ENCODE peak calls at places on chromosomes 13 and 19, in ten cellular contexts. O, S, H, L, J, K, T, W, E and P are unnamed samples.

GRCh38 chr19:7614859-7615741 is 14.2 kb downstream of the XAB2 start:
- DNase-seq in T (no peak), L (no peak), S (no peak), W (no peak), J (no peak), O (no peak), K (no peak), E (no peak), H (no peak), P (no peak)

GRCh38 chr13:108948269-108948671 is 318.9 kb downstream of the MYO16 start:
- DNase-seq in T (no peak), W (no peak), L (no peak), S (no peak), J (no peak), H (no peak), O (no peak), K (peak; percentile 81), E (no peak), P (peak; percentile 13)

GRCh38 chr13:32984857-32985626 is 31.2 kb upstream of the KL start:
- DNase-seq in W (no peak), T (no peak), E (no peak), O (no peak), K (peak; percentile 84), H (peak; percentile 89), L (no peak), S (peak; percentile 7), J (no peak), P (peak; percentile 95)

GRCh38 chr13:40153516-40153915 is 498.1 kb downstream of the COG6 start:
- DNase-seq in W (no peak), S (no peak), H (no peak), L (no peak), E (no peak), T (no peak), J (no peak), O (no peak), K (no peak), P (no peak)

GRCh38 chr19:53463263-53463662 is 4.3 kb upstream of the ZNF813 start:
- DNase-seq in K (no peak), S (no peak), W (peak; percentile 12), J (peak; percentile 6), H (no peak), E (no peak), L (no peak), T (peak; percentile 71), O (peak; percentile 41), P (peak; percentile 19)

GRCh38 chr19:31351212-31352193 is 2.3 kb upstream of the TSHZ3 start:
- DNase-seq in S (peak; percentile 69), J (no peak), K (peak; percentile 54), L (no peak), O (peak; percentile 44), E (no peak), H (peak; percentile 29), W (peak; percentile 48), T (peak; percentile 51), P (no peak)

GRCh38 chr19:2049741-2050348 is 1.2 kb downstream of the MKNK2 start:
- DNase-seq in J (peak; percentile 71), L (peak; percentile 79), H (peak; percentile 84), K (peak; percentile 51), O (peak; percentile 83), S (peak; percentile 75), W (peak; percentile 54), T (peak; percentile 81), E (peak; percentile 42), P (peak; percentile 80)

GRCh38 chr13:37326319-37326718 is 220.9 kb upstream of the CSNK1A1L start:
- DNase-seq in S (peak; percentile 48), W (no peak), H (no peak), L (no peak), E (no peak), T (no peak), J (no peak), O (no peak), K (no peak), P (no peak)

GRCh38 chr13:60351326-60351725 is 45.7 kb upstream of the TDRD3 start:
- DNase-seq in S (peak; percentile 88), L (no peak), O (no peak), E (no peak), W (no peak), K (peak; percentile 19), H (peak; percentile 64), J (no peak), T (no peak), P (peak; percentile 94)

GRCh38 chr19:33734913-33735312 is 61.8 kb upstream of the KCTD15 start:
- DNase-seq in O (no peak), S (no peak), J (no peak), K (no peak), H (no peak), T (no peak), W (no peak), E (no peak), L (no peak), P (no peak)

GRCh38 chr13:79549355-79550106 is 68.6 kb downstream of the NDFIP2 start:
- DNase-seq in W (no peak), E (no peak), L (no peak), K (no peak), T (no peak), O (no peak), J (no peak), H (no peak), S (peak; percentile 20), P (no peak)

GRCh38 chr19:11033251-11033650 is 56.0 kb upstream of the LDLR start:
- DNase-seq in L (no peak), T (no peak), H (no peak), K (no peak), E (no peak), S (no peak), O (no peak), W (no peak), J (no peak), P (no peak)

GRCh38 chr19:55158848-55159793 is 1.6 kb upstream of the TNNI3 start:
- DNase-seq in E (no peak), O (peak; percentile 86), W (peak; percentile 51), L (no peak), H (peak; percentile 63), S (peak; percentile 22), T (no peak), J (no peak), K (peak; percentile 26), P (peak; percentile 33)